ENCODE peak calls at places on chromosome 15, in ten cellular contexts. One of them, this sample, is unnamed.

GRCh38 chr15:71709808-71710418 is 100.4 kb upstream of the NR2E3 start:
- DNase-seq in astrocyte: peak
- DNase-seq in sigmoid colon: no peak
- DNase-seq in heart right ventricle: no peak
- DNase-seq in naive thymus-derived CD4-positive, alpha-beta T cell: no peak
- DNase-seq in CD8-positive, alpha-beta memory T cell: no peak
- DNase-seq in caudate nucleus: no peak
- DNase-seq in WERI-Rb-1: no peak
- DNase-seq in endodermal cell: no peak
- DNase-seq in heart left ventricle: no peak
- DNase-seq in this sample: no peak

GRCh38 chr15:34782901-34783300 is 12.4 kb downstream of the ACTC1 start:
- DNase-seq in heart left ventricle: no peak
- DNase-seq in endodermal cell: no peak
- DNase-seq in CD8-positive, alpha-beta memory T cell: no peak
- DNase-seq in WERI-Rb-1: no peak
- DNase-seq in astrocyte: no peak
- DNase-seq in sigmoid colon: no peak
- DNase-seq in caudate nucleus: no peak
- DNase-seq in naive thymus-derived CD4-positive, alpha-beta T cell: no peak
- DNase-seq in heart right ventricle: no peak
- DNase-seq in this sample: peak

GRCh38 chr15:92069308-92070244 is 216.1 kb downstream of the SLCO3A1 start:
- DNase-seq in CD8-positive, alpha-beta memory T cell: no peak
- DNase-seq in endodermal cell: no peak
- DNase-seq in heart right ventricle: peak
- DNase-seq in naive thymus-derived CD4-positive, alpha-beta T cell: no peak
- DNase-seq in caudate nucleus: no peak
- DNase-seq in astrocyte: peak
- DNase-seq in WERI-Rb-1: no peak
- DNase-seq in heart left ventricle: peak
- DNase-seq in sigmoid colon: no peak
- DNase-seq in this sample: peak

GRCh38 chr15:33211409-33211808 is 16.9 kb upstream of the FMN1 start:
- DNase-seq in CD8-positive, alpha-beta memory T cell: no peak
- DNase-seq in astrocyte: no peak
- DNase-seq in WERI-Rb-1: peak
- DNase-seq in endodermal cell: no peak
- DNase-seq in naive thymus-derived CD4-positive, alpha-beta T cell: no peak
- DNase-seq in heart left ventricle: peak
- DNase-seq in caudate nucleus: no peak
- DNase-seq in heart right ventricle: peak
- DNase-seq in sigmoid colon: peak
- DNase-seq in this sample: no peak

GRCh38 chr15:98611808-98612207 is 36.5 kb upstream of the IGF1R start:
- DNase-seq in CD8-positive, alpha-beta memory T cell: no peak
- DNase-seq in heart left ventricle: no peak
- DNase-seq in astrocyte: no peak
- DNase-seq in heart right ventricle: no peak
- DNase-seq in naive thymus-derived CD4-positive, alpha-beta T cell: no peak
- DNase-seq in WERI-Rb-1: no peak
- DNase-seq in sigmoid colon: no peak
- DNase-seq in endodermal cell: peak
- DNase-seq in caudate nucleus: no peak
- DNase-seq in this sample: no peak

GRCh38 chr15:67845974-67846373 is 6.1 kb upstream of the RNU6-1 start:
- DNase-seq in astrocyte: no peak
- DNase-seq in caudate nucleus: no peak
- DNase-seq in heart left ventricle: no peak
- DNase-seq in naive thymus-derived CD4-positive, alpha-beta T cell: no peak
- DNase-seq in endodermal cell: peak
- DNase-seq in sigmoid colon: no peak
- DNase-seq in WERI-Rb-1: peak
- DNase-seq in heart right ventricle: no peak
- DNase-seq in CD8-positive, alpha-beta memory T cell: no peak
- DNase-seq in this sample: no peak

GRCh38 chr15:82808634-82809041 is 790 bp upstream of the WHAMM start:
- DNase-seq in heart left ventricle: no peak
- DNase-seq in naive thymus-derived CD4-positive, alpha-beta T cell: no peak
- DNase-seq in WERI-Rb-1: peak
- DNase-seq in CD8-positive, alpha-beta memory T cell: no peak
- DNase-seq in heart right ventricle: no peak
- DNase-seq in endodermal cell: no peak
- DNase-seq in astrocyte: no peak
- DNase-seq in caudate nucleus: no peak
- DNase-seq in sigmoid colon: no peak
- DNase-seq in this sample: no peak

GRCh38 chr15:64775551-64776401 is at the start of gene RBPMS2:
- DNase-seq in WERI-Rb-1: peak
- DNase-seq in sigmoid colon: peak
- DNase-seq in endodermal cell: peak
- DNase-seq in heart right ventricle: peak
- DNase-seq in naive thymus-derived CD4-positive, alpha-beta T cell: no peak
- DNase-seq in CD8-positive, alpha-beta memory T cell: no peak
- DNase-seq in heart left ventricle: peak
- DNase-seq in astrocyte: no peak
- DNase-seq in caudate nucleus: no peak
- DNase-seq in this sample: peak

GRCh38 chr15:86515625-86516024 is 436.0 kb downstream of the AGBL1 start:
- DNase-seq in sigmoid colon: no peak
- DNase-seq in WERI-Rb-1: no peak
- DNase-seq in CD8-positive, alpha-beta memory T cell: no peak
- DNase-seq in caudate nucleus: no peak
- DNase-seq in astrocyte: no peak
- DNase-seq in heart left ventricle: no peak
- DNase-seq in heart right ventricle: no peak
- DNase-seq in naive thymus-derived CD4-positive, alpha-beta T cell: no peak
- DNase-seq in endodermal cell: peak
- DNase-seq in this sample: no peak

GRCh38 chr15:55921744-55922143 is 71.7 kb downstream of the NEDD4 start:
- DNase-seq in heart left ventricle: no peak
- DNase-seq in naive thymus-derived CD4-positive, alpha-beta T cell: no peak
- DNase-seq in CD8-positive, alpha-beta memory T cell: no peak
- DNase-seq in astrocyte: no peak
- DNase-seq in WERI-Rb-1: no peak
- DNase-seq in caudate nucleus: no peak
- DNase-seq in heart right ventricle: no peak
- DNase-seq in endodermal cell: no peak
- DNase-seq in sigmoid colon: no peak
- DNase-seq in this sample: no peak

DNA sequence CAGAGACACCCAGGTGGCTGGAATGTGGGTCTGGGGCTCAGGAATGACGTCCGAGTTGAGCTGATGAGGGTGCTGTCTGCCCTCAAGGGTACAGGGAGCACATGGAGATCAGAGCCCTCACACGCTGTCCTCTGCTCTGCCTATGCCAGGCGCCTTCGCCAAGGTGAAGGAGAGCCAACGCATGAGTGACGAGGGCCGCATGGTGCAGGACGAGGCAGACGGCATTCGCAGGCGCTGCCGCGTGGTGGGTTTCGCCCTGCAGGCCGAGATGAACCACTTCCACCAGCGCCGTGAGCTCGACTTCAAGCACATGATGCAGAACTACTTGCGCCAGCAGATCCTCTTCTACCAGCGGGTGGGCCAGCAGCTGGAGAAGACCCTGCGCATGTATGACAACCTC is 9.1 kb downstream of the SNX33 start:
- DNase-seq in astrocyte: no peak
- DNase-seq in heart left ventricle: no peak
- DNase-seq in sigmoid colon: no peak
- DNase-seq in CD8-positive, alpha-beta memory T cell: no peak
- DNase-seq in heart right ventricle: no peak
- DNase-seq in naive thymus-derived CD4-positive, alpha-beta T cell: no peak
- DNase-seq in WERI-Rb-1: no peak
- DNase-seq in caudate nucleus: no peak
- DNase-seq in endodermal cell: no peak
- DNase-seq in this sample: no peak
- H3K27ac ChIP-seq in astrocyte: no peak
- H3K27ac ChIP-seq in heart left ventricle: no peak
- H3K27ac ChIP-seq in sigmoid colon: no peak
- H3K27ac ChIP-seq in CD8-positive, alpha-beta memory T cell: no peak
- H3K27ac ChIP-seq in heart right ventricle: no peak
- H3K27ac ChIP-seq in naive thymus-derived CD4-positive, alpha-beta T cell: no peak
- H3K27ac ChIP-seq in WERI-Rb-1: no peak
- H3K27ac ChIP-seq in caudate nucleus: no peak
- H3K27ac ChIP-seq in endodermal cell: no peak
- H3K27ac ChIP-seq in this sample: peak

DNA sequence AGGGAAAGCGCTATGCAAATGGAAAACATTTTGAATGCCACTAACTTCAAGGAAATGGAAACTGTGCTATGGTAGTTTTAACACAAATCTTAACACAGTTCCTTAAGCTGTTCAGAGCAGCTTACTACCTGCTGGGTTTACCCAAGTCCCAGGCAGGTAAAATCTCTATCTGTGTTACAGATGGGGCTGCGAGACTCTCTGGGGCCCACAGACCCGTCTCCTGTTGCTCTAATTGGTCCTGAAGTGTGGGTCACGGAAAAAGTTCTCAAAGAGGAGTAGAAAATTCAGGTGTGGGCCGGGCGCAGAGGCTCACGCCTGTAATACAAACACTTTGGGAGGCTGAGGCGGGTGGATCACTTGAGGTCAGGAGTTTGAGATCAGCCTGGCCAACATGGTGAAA is 16.9 kb upstream of the ZFYVE19 start:
- DNase-seq in endodermal cell: peak
- DNase-seq in astrocyte: no peak
- DNase-seq in CD8-positive, alpha-beta memory T cell: no peak
- DNase-seq in caudate nucleus: no peak
- DNase-seq in heart right ventricle: no peak
- DNase-seq in heart left ventricle: no peak
- DNase-seq in sigmoid colon: no peak
- DNase-seq in naive thymus-derived CD4-positive, alpha-beta T cell: no peak
- DNase-seq in WERI-Rb-1: peak
- DNase-seq in this sample: no peak
- H3K27ac ChIP-seq in endodermal cell: no peak
- H3K27ac ChIP-seq in astrocyte: no peak
- H3K27ac ChIP-seq in CD8-positive, alpha-beta memory T cell: no peak
- H3K27ac ChIP-seq in caudate nucleus: no peak
- H3K27ac ChIP-seq in heart right ventricle: no peak
- H3K27ac ChIP-seq in heart left ventricle: no peak
- H3K27ac ChIP-seq in sigmoid colon: no peak
- H3K27ac ChIP-seq in naive thymus-derived CD4-positive, alpha-beta T cell: no peak
- H3K27ac ChIP-seq in WERI-Rb-1: peak
- H3K27ac ChIP-seq in this sample: peak

DNA sequence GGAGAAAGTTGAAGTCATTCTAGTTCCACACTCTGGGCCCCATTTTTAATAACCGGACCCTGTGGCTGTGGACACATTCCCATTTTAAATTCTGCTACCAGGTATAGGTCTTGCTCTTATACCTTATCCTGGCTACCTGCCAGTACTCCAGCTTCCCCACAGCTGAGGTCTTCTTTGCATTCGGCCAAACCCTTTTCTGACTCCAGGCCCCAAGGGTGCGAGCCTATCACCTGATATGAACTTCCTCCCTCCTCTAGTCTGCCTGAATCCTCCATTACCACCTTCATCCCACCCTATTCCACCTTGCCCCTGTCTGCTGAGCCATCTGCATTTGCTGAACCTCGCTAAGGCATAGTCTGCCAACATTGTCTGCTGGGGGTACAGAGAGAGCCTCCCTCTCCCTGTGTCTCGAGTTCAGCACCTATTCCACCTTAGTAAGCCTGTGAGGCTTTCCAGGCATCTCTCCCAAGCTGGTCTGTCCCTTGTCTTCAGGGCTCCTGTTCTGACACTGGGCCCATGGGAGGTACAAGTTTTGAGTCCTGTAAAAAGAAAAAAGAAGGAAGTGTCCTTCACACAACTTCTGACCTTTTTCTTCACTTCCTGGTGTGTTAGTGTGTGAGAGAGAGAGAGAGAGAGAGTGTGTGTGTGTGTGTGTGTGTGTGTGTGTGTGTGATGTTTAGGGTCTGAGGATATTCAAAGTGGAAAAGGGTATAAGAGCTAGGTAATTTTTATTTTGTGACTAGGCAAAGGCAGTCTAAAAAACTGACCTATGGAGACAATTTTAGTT is 27.0 kb downstream of the PDE8A start:
- DNase-seq in heart right ventricle: no peak
- DNase-seq in heart left ventricle: no peak
- DNase-seq in WERI-Rb-1: no peak
- DNase-seq in CD8-positive, alpha-beta memory T cell: no peak
- DNase-seq in endodermal cell: no peak
- DNase-seq in naive thymus-derived CD4-positive, alpha-beta T cell: no peak
- DNase-seq in astrocyte: no peak
- DNase-seq in caudate nucleus: no peak
- DNase-seq in sigmoid colon: no peak
- DNase-seq in this sample: no peak
- H3K27ac ChIP-seq in heart right ventricle: peak
- H3K27ac ChIP-seq in heart left ventricle: peak
- H3K27ac ChIP-seq in WERI-Rb-1: no peak
- H3K27ac ChIP-seq in CD8-positive, alpha-beta memory T cell: peak
- H3K27ac ChIP-seq in endodermal cell: no peak
- H3K27ac ChIP-seq in naive thymus-derived CD4-positive, alpha-beta T cell: no peak
- H3K27ac ChIP-seq in astrocyte: no peak
- H3K27ac ChIP-seq in caudate nucleus: peak
- H3K27ac ChIP-seq in sigmoid colon: peak
- H3K27ac ChIP-seq in this sample: no peak

GRCh38 chr15:88992216-88992615 is 79.0 kb upstream of the MFGE8 start:
- DNase-seq in WERI-Rb-1: no peak
- DNase-seq in CD8-positive, alpha-beta memory T cell: no peak
- DNase-seq in sigmoid colon: no peak
- DNase-seq in astrocyte: no peak
- DNase-seq in caudate nucleus: no peak
- DNase-seq in heart left ventricle: no peak
- DNase-seq in naive thymus-derived CD4-positive, alpha-beta T cell: no peak
- DNase-seq in endodermal cell: no peak
- DNase-seq in heart right ventricle: no peak
- DNase-seq in this sample: no peak
- H3K27ac ChIP-seq in WERI-Rb-1: no peak
- H3K27ac ChIP-seq in CD8-positive, alpha-beta memory T cell: no peak
- H3K27ac ChIP-seq in sigmoid colon: no peak
- H3K27ac ChIP-seq in astrocyte: no peak
- H3K27ac ChIP-seq in caudate nucleus: no peak
- H3K27ac ChIP-seq in heart left ventricle: no peak
- H3K27ac ChIP-seq in naive thymus-derived CD4-positive, alpha-beta T cell: no peak
- H3K27ac ChIP-seq in endodermal cell: no peak
- H3K27ac ChIP-seq in heart right ventricle: no peak
- H3K27ac ChIP-seq in this sample: no peak